ENCODE peak calls at places on chromosome 16, in nine cellular contexts. V, X, R, E, I, C, Y, D and P are unnamed samples.

GRCh38 chr16:61730997-61731396 is 305.2 kb downstream of the CDH8 start:
- DNase-seq in V (no peak), X (no peak), R (no peak), E (no peak), I (no peak), C (no peak), Y (no peak), D (no peak), P (no peak)

GRCh38 chr16:249431-249830 is 14.8 kb downstream of the FAM234A start:
- DNase-seq in V (no peak), X (no peak), R (no peak), E (no peak), I (no peak), C (no peak), Y (no peak), D (no peak), P (no peak)

GRCh38 chr16:30407794-30408534 is 558 bp downstream of the ZNF771 start:
- DNase-seq in V (no peak), X (no peak), R (no peak), E (no peak), I (peak), C (no peak), Y (no peak), D (no peak), P (no peak)

GRCh38 chr16:69105501-69106361 is at the start of gene HAS3:
- DNase-seq in V (peak), X (peak), R (no peak), E (no peak), I (peak), C (peak), Y (no peak), D (peak), P (no peak)

GRCh38 chr16:84040823-84041391 is 1.7 kb downstream of the SLC38A8 start:
- DNase-seq in V (no peak), X (no peak), R (no peak), E (no peak), I (no peak), C (no peak), Y (no peak), D (no peak), P (no peak)

GRCh38 chr16:84329016-84329415 is 34.3 kb downstream of the WFDC1 start:
- DNase-seq in V (no peak), X (no peak), R (no peak), E (no peak), I (no peak), C (no peak), Y (no peak), D (no peak), P (no peak)

GRCh38 chr16:67803894-67804293 is 2.5 kb downstream of the RANBP10 start:
- DNase-seq in V (no peak), X (no peak), R (no peak), E (no peak), I (no peak), C (no peak), Y (no peak), D (no peak), P (no peak)

GRCh38 chr16:51666821-51667220 is 515.8 kb upstream of the SALL1 start:
- DNase-seq in V (no peak), X (no peak), R (no peak), E (no peak), I (peak), C (no peak), Y (no peak), D (no peak), P (no peak)

GRCh38 chr16:69244336-69244735 is 57.4 kb downstream of the SNTB2 start:
- DNase-seq in V (no peak), X (no peak), R (no peak), E (no peak), I (no peak), C (no peak), Y (no peak), D (no peak), P (no peak)

GRCh38 chr16:56305956-56306565 is 114.8 kb downstream of the GNAO1 start:
- DNase-seq in V (no peak), X (no peak), R (no peak), E (no peak), I (no peak), C (no peak), Y (no peak), D (no peak), P (no peak)

GRCh38 chr16:49800441-49800840 is 55.5 kb downstream of the ZNF423 start:
- DNase-seq in V (no peak), X (no peak), R (no peak), E (no peak), I (no peak), C (no peak), Y (no peak), D (no peak), P (no peak)

GRCh38 chr16:55426865-55427484 is 52.0 kb upstream of the MMP2 start:
- DNase-seq in V (no peak), X (no peak), R (no peak), E (no peak), I (no peak), C (no peak), Y (no peak), D (no peak), P (no peak)

GRCh38 chr16:6153901-6154300 is 1056.3 kb upstream of the EEF2KMT start:
- DNase-seq in V (no peak), X (no peak), R (no peak), E (no peak), I (no peak), C (no peak), Y (no peak), D (no peak), P (no peak)

GRCh38 chr16:75044800-75045361 is 46.1 kb downstream of the ZNRF1 start:
- DNase-seq in V (no peak), X (no peak), R (peak), E (no peak), I (no peak), C (no peak), Y (no peak), D (peak), P (no peak)

GRCh38 chr16:21501869-21502667 is 97.3 kb upstream of the METTL9 start:
- DNase-seq in V (peak), X (peak), R (peak), E (peak), I (peak), C (peak), Y (peak), D (peak), P (peak)

GRCh38 chr16:67426022-67426421 is 4.9 kb upstream of the HSD11B2 start:
- DNase-seq in V (no peak), X (no peak), R (no peak), E (no peak), I (no peak), C (no peak), Y (no peak), D (no peak), P (no peak)

GRCh38 chr16:27244363-27244755 is 24.2 kb downstream of the NSMCE1 start:
- DNase-seq in V (no peak), X (no peak), R (peak), E (no peak), I (no peak), C (no peak), Y (no peak), D (no peak), P (no peak)

GRCh38 chr16:5025171-5025632 is 8.5 kb downstream of the NAGPA start:
- DNase-seq in V (peak), X (no peak), R (no peak), E (no peak), I (no peak), C (peak), Y (no peak), D (no peak), P (peak)

GRCh38 chr16:53089434-53090270 is 34.9 kb downstream of the CHD9 start:
- DNase-seq in V (no peak), X (no peak), R (no peak), E (no peak), I (no peak), C (no peak), Y (no peak), D (no peak), P (peak)

GRCh38 chr16:81693047-81693446 is 86.0 kb upstream of the PLCG2 start:
- DNase-seq in V (no peak), X (no peak), R (no peak), E (no peak), I (no peak), C (no peak), Y (no peak), D (no peak), P (no peak)

GRCh38 chr16:81695431-81695890 is 83.6 kb upstream of the PLCG2 start:
- DNase-seq in V (no peak), X (no peak), R (no peak), E (no peak), I (no peak), C (no peak), Y (no peak), D (no peak), P (no peak)

GRCh38 chr16:81692571-81692970 is 86.5 kb upstream of the PLCG2 start:
- DNase-seq in V (no peak), X (no peak), R (no peak), E (no peak), I (no peak), C (no peak), Y (no peak), D (no peak), P (no peak)

GRCh38 chr16:81694494-81695285 is 84.4 kb upstream of the PLCG2 start:
- DNase-seq in V (no peak), X (no peak), R (no peak), E (no peak), I (no peak), C (no peak), Y (no peak), D (no peak), P (peak)

GRCh38 chr16:81693467-81694303 is 85.4 kb upstream of the PLCG2 start:
- DNase-seq in V (no peak), X (no peak), R (no peak), E (no peak), I (peak), C (no peak), Y (no peak), D (no peak), P (no peak)
- H3K27ac ChIP-seq in V (no peak), X (no peak), R (no peak), E (no peak), I (no peak), C (no peak), Y (no peak), D (peak), P (no peak)

DNA sequence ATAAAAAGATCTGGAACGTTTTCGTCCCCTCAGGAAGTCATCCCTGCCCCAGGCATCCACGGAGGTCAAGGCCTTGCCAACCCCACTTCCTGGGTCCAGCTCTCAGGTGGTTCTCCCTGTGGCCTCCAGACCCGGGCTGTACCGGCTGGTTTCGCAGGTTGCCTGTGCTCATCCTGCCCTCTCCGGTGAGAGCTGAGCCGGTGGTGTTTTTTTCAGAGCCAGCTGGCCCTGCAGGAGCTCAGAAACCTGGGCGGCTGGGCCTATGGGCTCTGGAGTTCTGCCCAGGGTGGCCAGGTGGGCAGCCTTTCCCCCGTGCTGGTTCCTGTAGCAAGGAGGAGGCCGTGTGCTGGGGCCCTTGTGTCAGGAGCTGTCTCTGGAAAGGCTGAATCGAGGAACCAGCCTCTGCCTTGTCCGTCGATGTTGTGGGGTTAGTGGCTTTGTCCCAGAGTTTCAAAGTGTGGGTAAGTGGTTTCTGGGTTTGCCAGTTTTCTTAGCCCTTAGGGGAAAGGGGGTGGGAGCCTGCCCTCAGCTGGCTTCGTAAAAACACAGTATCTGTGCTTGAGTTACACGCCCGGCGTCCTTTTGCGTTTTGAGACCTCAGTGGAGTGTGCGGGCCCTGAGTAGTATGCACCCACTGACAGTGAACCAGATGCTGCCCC is 23.6 kb downstream of the C16orf90 start:
- DNase-seq in V (no peak), X (no peak), R (no peak), E (no peak), I (no peak), C (no peak), Y (no peak), D (no peak), P (no peak)
- H3K27ac ChIP-seq in V (no peak), X (no peak), R (no peak), E (no peak), I (no peak), C (no peak), Y (no peak), D (no peak), P (no peak)

DNA sequence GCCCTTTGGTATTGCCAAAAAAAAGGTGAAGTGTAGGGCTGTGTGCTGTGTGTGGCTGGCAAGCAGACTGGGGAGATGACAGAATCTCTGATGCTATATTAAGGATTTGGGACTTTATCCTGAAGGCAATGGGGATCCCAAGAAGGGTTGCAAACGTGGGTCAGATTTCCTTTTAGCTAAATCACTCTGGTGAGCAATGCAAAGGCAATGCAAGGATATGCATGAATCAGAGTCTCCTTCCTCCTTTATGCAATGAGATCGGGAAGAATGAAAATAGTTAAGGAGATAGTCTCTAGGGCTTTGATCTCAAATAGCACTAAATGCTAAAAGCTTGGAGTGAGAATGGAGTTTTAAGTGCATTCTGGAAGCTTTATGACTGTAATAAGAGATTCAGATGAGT is 27.3 kb upstream of the SHISA9 start:
- DNase-seq in V (peak), X (no peak), R (no peak), E (no peak), I (no peak), C (no peak), Y (no peak), D (no peak), P (no peak)
- H3K27ac ChIP-seq in V (peak), X (no peak), R (no peak), E (no peak), I (no peak), C (no peak), Y (no peak), D (no peak), P (no peak)

GRCh38 chr16:88804173-88804551 is 573 bp downstream of the CDT1 start:
- DNase-seq in V (no peak), X (no peak), R (no peak), E (no peak), I (no peak), C (no peak), Y (no peak), D (no peak), P (no peak)
- H3K27ac ChIP-seq in V (peak), X (peak), R (no peak), E (peak), I (no peak), C (no peak), Y (no peak), D (no peak), P (no peak)

GRCh38 chr16:85550422-85551318 is 62.5 kb upstream of the GSE1 start:
- DNase-seq in V (no peak), X (no peak), R (no peak), E (no peak), I (no peak), C (no peak), Y (no peak), D (no peak), P (no peak)
- H3K27ac ChIP-seq in V (no peak), X (no peak), R (no peak), E (no peak), I (no peak), C (no peak), Y (no peak), D (peak), P (no peak)

DNA sequence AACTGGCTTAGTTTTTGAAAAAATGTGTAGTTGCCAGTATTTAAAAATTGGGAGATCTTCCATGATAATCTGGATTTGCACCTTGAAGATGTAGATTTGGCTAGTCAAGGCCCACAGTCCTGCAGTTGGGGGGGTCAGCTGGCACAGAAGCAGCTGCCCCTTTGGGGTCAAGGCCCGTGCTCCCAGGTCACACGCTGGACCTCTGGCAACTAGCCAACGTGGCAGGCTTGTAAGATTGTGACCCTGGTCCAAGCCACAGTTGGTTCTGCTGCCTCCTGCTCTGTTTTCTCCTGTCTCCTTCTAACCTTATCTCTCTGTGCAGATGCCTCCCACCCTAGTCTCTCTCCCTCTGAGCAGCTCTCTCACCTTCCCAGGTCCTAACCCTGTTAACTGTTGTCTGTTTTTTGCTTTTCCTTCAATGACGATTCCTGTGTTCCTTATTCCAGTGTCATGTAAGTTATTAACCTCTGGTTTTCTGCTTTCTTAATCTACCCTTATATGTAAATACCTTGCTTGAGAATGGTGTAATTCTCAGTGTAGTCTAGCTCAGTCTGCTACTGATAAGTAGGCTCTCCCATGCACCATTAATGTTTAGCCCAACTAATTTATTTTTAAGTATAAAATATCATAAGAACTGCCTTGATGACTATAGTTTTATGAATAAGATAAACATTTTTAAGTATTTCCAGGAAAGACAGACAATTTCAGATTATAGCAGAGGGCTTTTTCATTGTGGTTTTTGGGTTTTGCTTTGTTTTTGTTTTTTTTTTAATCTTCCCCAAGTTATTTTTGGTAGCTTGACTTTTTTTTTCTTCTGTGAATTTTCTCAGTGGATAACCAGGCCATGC is 28.0 kb downstream of the CLEC16A start:
- DNase-seq in V (no peak), X (no peak), R (no peak), E (no peak), I (no peak), C (no peak), Y (no peak), D (no peak), P (no peak)
- H3K27ac ChIP-seq in V (peak), X (no peak), R (peak), E (peak), I (no peak), C (no peak), Y (no peak), D (peak), P (no peak)

DNA sequence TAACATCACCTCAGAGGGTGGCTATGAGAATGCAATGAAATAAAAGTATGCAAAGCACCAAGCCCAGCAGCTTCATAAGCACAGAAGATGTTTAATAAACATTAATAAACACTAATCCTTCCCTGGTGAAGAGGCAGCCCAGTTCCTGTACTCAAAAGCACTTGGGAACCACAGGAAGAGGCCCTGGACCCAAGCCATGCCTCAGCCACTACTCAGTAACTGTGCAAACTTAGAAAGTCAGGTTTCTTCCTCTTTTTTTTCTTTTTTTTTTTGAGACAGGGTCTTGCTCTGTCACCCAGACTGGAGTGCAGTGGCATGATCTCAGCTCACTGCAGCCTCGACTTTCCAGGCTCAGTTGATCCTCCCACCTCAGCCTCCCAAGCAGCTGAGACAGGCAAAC is 5.3 kb downstream of the ARHGAP17 start:
- DNase-seq in V (no peak), X (no peak), R (peak), E (no peak), I (peak), C (no peak), Y (no peak), D (peak), P (no peak)
- H3K27ac ChIP-seq in V (no peak), X (no peak), R (peak), E (no peak), I (no peak), C (no peak), Y (no peak), D (peak), P (no peak)

GRCh38 chr16:72051818-72052217 is 2.5 kb upstream of the HP start:
- DNase-seq in V (no peak), X (no peak), R (no peak), E (no peak), I (no peak), C (no peak), Y (no peak), D (no peak), P (no peak)
- H3K27ac ChIP-seq in V (no peak), X (no peak), R (no peak), E (no peak), I (no peak), C (no peak), Y (no peak), D (no peak), P (no peak)